ENCODE peak calls at places on chromosomes 12 and 14, in seven cellular contexts. N, V, H, G, S, Q and U are unnamed samples.

GRCh38 chr14:89308232-89308959 is 108.6 kb downstream of the FOXN3 start:
- DNase-seq in G (no peak), V (no peak), Q (no peak), N (no peak), H (no peak), S (no peak), U (no peak)

GRCh38 chr12:105278043-105278697 is 42.2 kb upstream of the APPL2 start:
- DNase-seq in Q (no peak), H (no peak), G (peak), N (no peak), S (no peak), V (no peak), U (no peak)

GRCh38 chr14:29868000-29868399 is 59.6 kb downstream of the PRKD1 start:
- DNase-seq in N (no peak), Q (no peak), G (peak), S (no peak), H (no peak), V (no peak), U (no peak)

GRCh38 chr12:59716049-59716448 is 120.2 kb downstream of the SLC16A7 start:
- DNase-seq in N (no peak), S (no peak), G (no peak), H (no peak), Q (no peak), V (no peak), U (no peak)

GRCh38 chr12:13211859-13212664 is 15.5 kb downstream of the EMP1 start:
- DNase-seq in H (peak), N (peak), G (peak), V (peak), Q (peak), S (no peak), U (peak)

GRCh38 chr14:69615471-69616407 is 4.3 kb downstream of the SUSD6 start:
- DNase-seq in G (peak), V (no peak), Q (no peak), S (peak), H (peak), N (no peak), U (peak)

GRCh38 chr12:116559330-116560080 is at the start of gene MAP1LC3B2:
- DNase-seq in H (peak), V (no peak), G (peak), N (peak), S (no peak), Q (no peak), U (no peak)

GRCh38 chr14:64196668-64197411 is 97.3 kb downstream of the ESR2 start:
- DNase-seq in G (peak), H (peak), S (peak), N (no peak), V (peak), Q (peak), U (no peak)

GRCh38 chr14:77151918-77152588 is 10.5 kb upstream of the ZDHHC22 start:
- DNase-seq in S (no peak), H (peak), G (peak), N (no peak), V (no peak), Q (no peak), U (no peak)

GRCh38 chr12:1318327-1319031 is 275.9 kb downstream of the FBXL14 start:
- DNase-seq in G (peak), N (no peak), Q (no peak), S (peak), H (no peak), V (peak), U (no peak)

GRCh38 chr12:39395866-39396265 is 47.1 kb downstream of the KIF21A start:
- DNase-seq in V (no peak), H (no peak), G (no peak), Q (no peak), S (no peak), N (no peak), U (no peak)

GRCh38 chr12:124361996-124362395 is 67.1 kb downstream of the RFLNA start:
- DNase-seq in G (no peak), H (no peak), V (no peak), S (no peak), Q (no peak), N (no peak), U (no peak)

GRCh38 chr14:42057176-42057575 is 450.5 kb downstream of the LRFN5 start:
- DNase-seq in G (peak), Q (no peak), V (no peak), S (no peak), H (no peak), N (no peak), U (no peak)